ENCODE peak calls at places on chromosomes 11 and 22, in four cellular contexts. N is stimulated activated CD4-positive, alpha-beta T cell treated with anti-CD3 and anti-CD28 coated beads, Interleukin-1b, Interleukin-23, amount 100 ng/mL, for 1 hour; I is kidney; B is stimulated activated CD8-positive, alpha-beta memory T cell treated with anti-CD3 and anti-CD28 coated beads, Interleukin-2, amount 100 ng/mL, for 48 hours. J is an unnamed sample.
A peak's percentile ranks its signal among the peaks of the same experiment; 100 is the strongest.

GRCh38 chr11:76189682-76190081 is 16.6 kb downstream of the WNT11 start:
- DNase-seq in N (no peak), I (no peak), B (no peak), J (no peak)

GRCh38 chr11:110710520-110711381 is 1.5 kb downstream of the ARHGAP20 start:
- DNase-seq in N (no peak), I (peak; percentile 69), B (no peak), J (peak; percentile 29)

GRCh38 chr11:130908770-130909625 is 7.3 kb downstream of the SNX19 start:
- DNase-seq in N (no peak), I (no peak), B (no peak), J (no peak)

GRCh38 chr11:65779919-65780769 is 632 bp downstream of the AP5B1 start:
- DNase-seq in N (peak; percentile 61), I (peak; percentile 90), B (peak; percentile 84), J (peak; percentile 56)

GRCh38 chr22:48379371-48379770 is 1448.3 kb downstream of the BRD1 start:
- DNase-seq in N (no peak), I (no peak), B (no peak), J (no peak)

GRCh38 chr11:96303067-96303466 is 39.9 kb downstream of the MAML2 start:
- DNase-seq in N (no peak), I (no peak), B (no peak), J (no peak)

GRCh38 chr11:108943853-108944252 is 279.0 kb downstream of the DDX10 start:
- DNase-seq in N (no peak), I (no peak), B (no peak), J (no peak)

GRCh38 chr11:75160328-75160757 is 9.4 kb downstream of the SLCO2B1 start:
- DNase-seq in N (no peak), I (peak; percentile 26), B (no peak), J (no peak)

GRCh38 chr22:29344137-29344536 is 28.6 kb upstream of the RASL10A start:
- DNase-seq in N (no peak), I (no peak), B (no peak), J (no peak)

GRCh38 chr11:65047581-65048422 is 6.8 kb downstream of the SAC3D1 start:
- DNase-seq in N (no peak), I (no peak), B (no peak), J (peak; percentile 19)

GRCh38 chr11:86955674-86956522 is 703 bp upstream of the FZD4 start:
- DNase-seq in N (no peak), I (peak; percentile 95), B (peak; percentile 17), J (peak; percentile 68)

GRCh38 chr11:90594658-90595057 is 371.8 kb upstream of the CHORDC1 start:
- DNase-seq in N (no peak), I (peak; percentile 20), B (no peak), J (no peak)

GRCh38 chr11:84899740-84900139 is 727.4 kb downstream of the DLG2 start:
- DNase-seq in N (no peak), I (no peak), B (no peak), J (no peak)

GRCh38 chr11:120108154-120108784 is 29.6 kb downstream of the TRIM29 start:
- DNase-seq in N (peak; percentile 38), I (no peak), B (peak; percentile 39), J (peak; percentile 65)

GRCh38 chr22:22684605-22685561 is 40.5 kb downstream of the GGTLC2 start:
- DNase-seq in N (no peak), I (no peak), B (no peak), J (no peak)